ENCODE peak calls at places on chromosomes 1 and 21, in four cellular contexts. R is CD4-positive, alpha-beta memory T cell; G is colonic mucosa; H is cardiac muscle cell. A is an unnamed sample.

GRCh38 chr1:228452194-228453021 is 34.8 kb upstream of the RNF187 start:
- DNase-seq in R (no peak), H (no peak), G (no peak), A (no peak)

GRCh38 chr21:38171723-38172344 is 85.0 kb upstream of the KCNJ15 start:
- DNase-seq in H (peak; percentile 31), G (no peak), R (no peak), A (no peak)

GRCh38 chr1:53892911-53893310 is 1.1 kb upstream of the DIO1 start:
- DNase-seq in H (no peak), R (no peak), G (no peak), A (no peak)

GRCh38 chr1:14017531-14017961 is 317.6 kb downstream of the PRDM2 start:
- DNase-seq in H (no peak), G (peak; percentile 18), R (no peak), A (no peak)

GRCh38 chr21:17731554-17731953 is 87.6 kb downstream of the C21orf91 start:
- DNase-seq in H (no peak), R (no peak), G (no peak), A (no peak)

GRCh38 chr1:111864862-111865261 is 109.2 kb downstream of the DDX20 start:
- DNase-seq in G (no peak), R (no peak), H (peak; percentile 62), A (no peak)

GRCh38 chr1:6329851-6330250 is 63.7 kb downstream of the ACOT7 start:
- DNase-seq in G (no peak), R (no peak), H (no peak), A (no peak)

GRCh38 chr21:43989401-43989800 is 22.7 kb upstream of the TRAPPC10 start:
- DNase-seq in R (no peak), H (no peak), G (no peak), A (no peak)

DNA sequence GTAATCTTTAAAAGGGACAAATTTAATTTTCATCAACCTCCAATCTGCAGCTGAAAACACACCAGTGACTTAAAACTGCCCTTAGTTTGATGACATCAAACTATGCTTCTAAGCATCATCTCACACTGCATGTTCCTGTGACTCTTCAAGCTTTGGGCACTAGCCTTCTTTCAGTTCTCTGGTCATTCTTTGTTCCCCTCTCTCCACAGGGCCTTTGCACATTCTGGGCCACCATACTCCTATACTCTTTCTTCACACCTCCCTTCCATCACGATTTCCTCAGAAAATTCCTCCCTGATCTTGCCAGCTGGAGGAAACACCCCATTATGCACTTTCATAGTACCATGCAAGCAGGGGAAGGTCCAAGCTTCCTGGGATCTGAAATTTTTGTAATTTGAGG is 77.6 kb upstream of the ZNF326 start:
- DNase-seq in G (no peak), R (no peak), H (no peak), A (no peak)
- H3K4me3 ChIP-seq in G (no peak overlapping the region), R (no peak overlapping the region), H (no peak overlapping the region), A (no peak overlapping the region)

DNA sequence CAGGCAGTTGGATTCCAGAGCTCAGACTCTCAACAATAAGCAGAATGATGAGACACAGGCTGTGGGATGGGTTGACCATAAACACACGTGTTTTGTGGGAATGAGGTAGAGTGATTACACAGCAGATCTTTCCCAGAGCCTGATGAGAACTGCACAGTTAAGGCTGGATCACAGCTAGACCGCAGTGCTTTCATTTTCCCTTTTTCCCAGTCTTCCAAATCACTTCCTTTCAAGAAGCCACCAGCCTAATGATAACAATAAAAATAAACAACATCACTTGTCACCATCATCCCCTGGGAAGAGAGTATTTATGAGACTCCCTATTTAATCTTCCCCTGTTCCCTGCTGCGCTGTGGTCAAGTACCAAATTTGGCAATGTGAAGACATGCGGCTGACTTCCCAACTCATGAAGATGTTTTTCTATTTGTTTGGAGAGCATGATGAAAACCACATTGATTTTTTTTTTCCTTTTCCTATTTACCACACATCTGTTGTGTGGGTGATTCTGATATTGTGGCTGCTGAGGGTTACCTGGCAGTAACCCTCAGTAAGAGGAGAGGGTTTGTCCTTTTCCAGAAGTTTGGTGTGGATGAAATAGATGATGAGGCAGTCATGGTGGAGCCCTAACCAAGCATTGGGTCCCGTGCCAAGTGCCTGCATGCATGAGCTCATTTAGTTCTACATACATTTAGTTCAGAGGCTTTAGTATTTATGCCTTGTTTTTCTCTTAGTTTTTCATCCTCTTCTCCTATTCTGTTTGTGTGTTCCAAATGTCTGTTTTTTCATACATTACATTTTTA is 248.9 kb upstream of the HOOK1 start:
- DNase-seq in H (no peak), G (no peak), R (no peak), A (no peak)
- H3K4me3 ChIP-seq in H (no peak overlapping the region), G (no peak overlapping the region), R (no peak overlapping the region), A (no peak overlapping the region)

GRCh38 chr1:67469431-67469830 is 39.2 kb upstream of the SERBP1 start:
- DNase-seq in H (no peak), R (no peak), G (no peak), A (no peak)
- H3K4me3 ChIP-seq in H (no peak overlapping the region), R (no peak overlapping the region), G (no peak overlapping the region), A (no peak overlapping the region)

DNA sequence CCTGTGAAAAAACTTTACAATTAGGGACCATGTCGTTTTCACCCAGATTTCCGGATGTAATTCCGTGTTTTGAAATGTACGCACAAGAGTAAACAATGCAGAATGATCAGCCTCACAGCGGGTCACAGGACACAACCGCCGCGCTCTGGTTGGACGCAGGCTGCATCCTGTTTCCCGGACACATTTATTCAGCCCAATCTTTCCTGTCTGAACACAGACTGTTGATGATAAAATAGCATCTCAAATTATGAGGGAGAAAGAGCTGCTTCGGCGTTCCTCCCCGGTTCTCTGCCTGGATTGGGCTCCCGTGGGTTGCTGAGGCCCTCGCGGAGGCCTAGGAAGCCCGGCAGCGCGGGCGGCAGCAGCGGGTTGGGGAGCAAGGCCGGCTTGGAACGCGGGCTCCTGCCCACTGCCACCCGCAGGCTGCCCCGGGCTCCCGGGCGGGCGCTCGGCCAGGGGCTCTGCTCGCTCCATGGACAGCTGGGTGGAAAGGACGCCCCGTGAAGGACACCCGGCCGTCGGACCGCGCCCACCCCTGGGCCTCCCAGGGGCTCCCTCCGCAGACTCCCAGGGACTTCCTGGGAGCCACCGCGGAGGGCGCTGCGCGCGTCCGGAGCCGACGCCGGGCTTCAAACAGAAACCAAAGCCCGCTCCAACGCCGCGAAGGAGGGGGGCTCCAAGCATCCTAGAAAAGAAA is 122.4 kb downstream of the ESRRG start:
- DNase-seq in G (peak; percentile 85), H (peak; percentile 74), R (no peak), A (peak; percentile 48)
- H3K4me3 ChIP-seq in G (peak overlapping the region; percentile 70), H (peak overlapping the region; percentile 26), R (no peak overlapping the region), A (peak overlapping the region; percentile 15)